ENCODE peak calls at places on chromosomes 2 and 18, in ten cellular contexts. B is neural progenitor cell, Q is fibroblast of lung, W is IMR-90, N is astrocyte, E is NT2/D1, Y is neuronal stem cell, G is mammary epithelial cell, L is colonic mucosa, P is HCT116. C is an unnamed sample.
A peak's percentile ranks its signal among the peaks of the same experiment; 100 is the strongest.

GRCh38 chr2:1938986-1939385 is 194.7 kb upstream of the PXDN start:
- DNase-seq in B (no peak), Q (no peak), W (no peak), N (no peak), E (no peak), Y (no peak), G (no peak), L (no peak), P (no peak), C (no peak)

GRCh38 chr2:73593676-73594075 is 48.5 kb downstream of the NAT8 start:
- DNase-seq in B (no peak), Q (peak; percentile 24), W (peak; percentile 13), N (peak; percentile 14), E (no peak), Y (no peak), G (no peak), L (no peak), P (no peak), C (no peak)

GRCh38 chr2:219459460-219460311 is 25.0 kb downstream of the SPEG start:
- DNase-seq in B (peak; percentile 82), Q (peak; percentile 62), W (peak; percentile 63), N (peak; percentile 33), E (no peak), Y (peak; percentile 64), G (peak; percentile 30), L (peak; percentile 51), P (no peak), C (peak; percentile 92)

GRCh38 chr2:200077210-200077650 is 121.8 kb downstream of the MAIP1 start:
- DNase-seq in B (no peak), Q (peak; percentile 79), W (peak; percentile 95), N (peak; percentile 72), E (no peak), Y (no peak), G (peak; percentile 20), L (no peak), P (no peak), C (no peak)

GRCh38 chr2:191915750-191916149 is 68.9 kb upstream of the CAVIN2 start:
- DNase-seq in B (no peak), Q (no peak), W (no peak), N (no peak), E (no peak), Y (no peak), G (no peak), L (no peak), P (no peak), C (no peak)

GRCh38 chr2:42360493-42360889 is 526 bp downstream of the COX7A2L start:
- DNase-seq in B (peak; percentile 41), Q (no peak), W (no peak), N (no peak), E (no peak), Y (no peak), G (no peak), L (no peak), P (no peak), C (no peak)

GRCh38 chr2:185507703-185508102 is 230.9 kb upstream of the FSIP2 start:
- DNase-seq in B (no peak), Q (no peak), W (no peak), N (no peak), E (no peak), Y (no peak), G (peak; percentile 23), L (no peak), P (no peak), C (no peak)

GRCh38 chr2:103991591-103991990 is 862.3 kb upstream of the POU3F3 start:
- DNase-seq in B (peak; percentile 5), Q (no peak), W (no peak), N (no peak), E (no peak), Y (no peak), G (no peak), L (no peak), P (no peak), C (no peak)

GRCh38 chr18:6997802-6998201 is 119.8 kb downstream of the LAMA1 start:
- DNase-seq in B (no peak), Q (no peak), W (no peak), N (no peak), E (no peak), Y (no peak), G (no peak), L (no peak), P (no peak), C (no peak)

GRCh38 chr18:6992761-6993160 is 124.8 kb downstream of the LAMA1 start:
- DNase-seq in B (no peak), Q (no peak), W (no peak), N (no peak), E (no peak), Y (no peak), G (no peak), L (no peak), P (no peak), C (no peak)

GRCh38 chr18:6994053-6994452 is 123.5 kb downstream of the LAMA1 start:
- DNase-seq in B (no peak), Q (no peak), W (peak; percentile 17), N (no peak), E (no peak), Y (no peak), G (peak; percentile 93), L (no peak), P (no peak), C (peak; percentile 49)

GRCh38 chr18:7000484-7001096 is 117.0 kb downstream of the LAMA1 start:
- DNase-seq in B (peak; percentile 31), Q (no peak), W (peak; percentile 19), N (no peak), E (no peak), Y (no peak), G (peak; percentile 39), L (peak; percentile 29), P (no peak), C (no peak)

DNA sequence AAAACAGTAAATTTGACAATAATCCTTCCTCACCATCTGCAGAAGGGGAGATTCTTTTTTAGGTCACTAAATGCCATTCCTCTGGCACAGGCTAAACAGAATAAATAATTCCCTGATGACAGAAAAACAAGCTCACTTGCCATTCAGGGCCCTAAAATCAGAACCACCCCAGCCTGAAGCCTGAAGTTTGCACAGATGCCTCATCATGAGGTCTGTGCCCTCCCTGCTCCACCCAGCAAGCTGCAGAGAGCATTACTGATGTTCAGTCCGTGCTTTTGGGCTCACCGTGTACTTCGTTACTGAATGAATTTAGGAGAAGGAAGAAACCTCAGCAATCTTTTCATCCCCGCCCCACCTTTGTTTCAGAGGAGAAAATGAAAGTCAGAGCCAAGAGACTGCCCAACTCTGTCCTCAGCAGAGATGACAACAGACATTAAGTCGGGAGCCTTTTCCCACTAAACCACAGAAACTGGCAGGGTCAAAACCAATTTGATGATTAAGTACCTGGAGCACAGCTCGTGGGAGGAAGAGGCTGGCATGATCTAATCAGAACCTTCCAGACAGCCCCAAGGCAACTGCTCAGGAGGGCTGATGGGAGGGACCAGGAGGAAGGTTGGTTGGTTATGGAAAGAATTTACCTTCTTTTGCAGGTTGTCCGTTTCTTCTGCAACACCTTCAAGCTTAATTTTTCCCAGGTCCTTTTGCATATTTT is 122.7 kb downstream of the LAMA1 start:
- DNase-seq in B (no peak), Q (peak; percentile 25), W (no peak), N (peak; percentile 4), E (no peak), Y (no peak), G (peak; percentile 99), L (no peak), P (no peak), C (no peak)
- H3K9ac ChIP-seq in B (no peak overlapping the region), Q (no peak overlapping the region), W (no peak overlapping the region), N (no peak overlapping the region), E (no peak overlapping the region), Y (no peak overlapping the region), G (peak overlapping the region; percentile 84), L (no peak overlapping the region), P (no peak overlapping the region), C (no peak overlapping the region)

GRCh38 chr18:58998421-58999203 is 133.9 kb downstream of the ZNF532 start:
- DNase-seq in B (no peak), Q (peak; percentile 87), W (peak; percentile 70), N (peak; percentile 84), E (no peak), Y (no peak), G (peak; percentile 62), L (no peak), P (no peak), C (peak; percentile 27)
- H3K4me3 ChIP-seq in B (no peak overlapping the region), Q (peak overlapping the region; percentile 12), W (peak overlapping the region; percentile 23), N (peak overlapping the region; percentile 31), E (no peak overlapping the region), Y (no peak overlapping the region), G (peak overlapping the region; percentile 23), L (no peak overlapping the region), P (no peak overlapping the region), C (no peak overlapping the region)

DNA sequence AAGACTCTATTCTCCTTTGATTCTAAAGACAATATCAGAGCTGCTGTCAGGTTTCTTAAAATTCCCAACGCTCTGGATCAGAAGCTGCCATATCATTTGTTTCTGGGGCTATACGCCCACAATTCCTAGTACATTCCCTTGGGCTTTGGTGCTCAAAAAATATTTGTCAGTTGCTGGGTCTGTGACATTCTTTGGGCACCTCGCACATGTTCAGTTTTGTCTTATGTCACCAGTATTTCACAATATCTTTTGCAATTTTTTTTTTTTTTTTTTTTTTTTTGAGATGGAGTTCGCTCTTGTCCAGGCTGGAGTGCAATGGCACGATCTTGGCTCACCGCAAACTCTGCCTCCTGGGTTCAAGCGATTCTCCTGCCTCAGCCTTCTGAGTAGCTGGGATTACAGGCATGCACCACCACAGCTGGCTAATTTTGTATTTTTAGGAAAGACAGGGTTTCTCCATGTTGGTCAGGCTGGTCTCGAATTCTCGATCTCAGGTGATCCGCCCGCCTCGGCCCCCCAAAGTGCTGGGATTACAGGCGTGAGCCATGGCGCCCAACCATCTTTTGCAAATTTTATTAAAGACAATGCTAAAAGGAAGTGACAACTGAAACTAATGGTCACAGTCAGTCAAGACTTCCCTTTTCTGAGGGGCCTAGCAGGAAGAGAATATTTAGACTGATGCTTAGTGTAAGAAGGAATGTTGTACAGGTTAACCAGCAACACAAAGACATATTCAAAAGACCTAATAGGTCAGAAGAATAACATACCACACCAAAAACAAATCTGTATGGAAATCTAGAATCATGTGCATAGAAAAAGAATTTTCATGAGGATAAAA is 6.8 kb downstream of the ZNF397 start:
- DNase-seq in B (no peak), Q (no peak), W (no peak), N (no peak), E (no peak), Y (no peak), G (no peak), L (no peak), P (no peak), C (no peak)
- H3K36me3 ChIP-seq in B (peaks cover 44% of the 10 kb centered on the region), Q (peaks cover 13% of the 10 kb centered on the region), W (peaks cover 59% of the 10 kb centered on the region), N (peaks cover 44% of the 10 kb centered on the region), E (peaks cover 79% of the 10 kb centered on the region), Y (peaks cover 95% of the 10 kb centered on the region), G (peaks cover 23% of the 10 kb centered on the region), L (peaks cover 7% of the 10 kb centered on the region), P (peaks cover 52% of the 10 kb centered on the region), C (peaks cover 94% of the 10 kb centered on the region)

DNA sequence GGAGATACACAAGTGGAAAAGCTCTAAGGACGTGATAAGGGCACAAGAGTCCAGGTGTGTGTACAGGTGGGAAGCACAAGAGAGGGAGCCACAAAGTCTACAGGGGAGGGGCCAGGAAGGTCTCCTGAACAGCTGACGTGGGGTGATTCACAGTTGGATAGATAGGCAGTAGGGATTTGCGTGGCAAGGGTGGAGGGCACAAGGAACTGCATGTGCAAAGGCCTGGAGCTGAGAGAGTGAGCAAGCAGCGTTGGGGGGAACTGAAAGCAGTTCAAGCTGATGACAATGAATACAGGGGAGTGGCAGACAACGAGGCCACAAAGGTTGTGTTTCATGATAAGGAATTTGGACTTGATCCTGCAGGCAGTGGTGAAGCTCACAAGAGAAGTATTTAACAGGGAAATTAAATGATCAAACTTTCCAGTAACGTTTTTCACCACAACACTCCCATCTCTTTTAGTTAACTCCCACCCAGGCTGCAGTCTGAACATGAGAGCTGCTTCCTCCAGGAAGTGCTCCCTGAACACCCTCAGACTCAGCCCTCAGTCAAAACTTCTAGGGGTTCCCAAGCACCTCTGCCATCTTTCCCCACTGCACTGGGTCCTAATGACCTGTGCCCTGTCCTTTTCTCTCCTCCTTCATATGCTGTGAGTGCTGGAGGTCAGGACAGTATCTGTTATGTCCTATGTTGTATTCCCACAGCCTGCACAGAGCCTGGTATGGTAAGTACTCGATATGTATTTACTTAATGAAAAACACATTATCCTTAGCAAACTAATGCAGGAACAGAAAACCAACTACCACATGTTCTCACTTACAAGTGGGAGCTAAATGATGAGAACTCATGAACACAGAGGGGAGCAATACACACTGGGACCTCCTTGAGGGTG is 49.0 kb upstream of the ASPRV1 start:
- DNase-seq in B (no peak), Q (peak; percentile 10), W (no peak), N (no peak), E (no peak), Y (no peak), G (no peak), L (peak; percentile 84), P (no peak), C (no peak)
- H3K9ac ChIP-seq in B (no peak overlapping the region), Q (no peak overlapping the region), W (no peak overlapping the region), N (no peak overlapping the region), E (no peak overlapping the region), Y (no peak overlapping the region), G (no peak overlapping the region), L (peak overlapping the region; percentile 49), P (no peak overlapping the region), C (no peak overlapping the region)

C was measured in endodermal cell.